ENCODE peak calls at places on chromosomes 5 and 9, in four cellular contexts. One of them, this sample, is unnamed.

GRCh38 chr9:114097613-114098020 is 1.5 kb downstream of the KIF12 start:
- DNase-seq in foreskin fibroblast: peak
- DNase-seq in OCI-M1: no peak
- DNase-seq in Jurkat, Clone E6-1: no peak
- DNase-seq in this sample: no peak

GRCh38 chr5:178196986-178197385 is 7.3 kb upstream of the HNRNPAB start:
- DNase-seq in foreskin fibroblast: no peak
- DNase-seq in OCI-M1: peak
- DNase-seq in Jurkat, Clone E6-1: no peak
- DNase-seq in this sample: no peak

GRCh38 chr5:170307575-170308465 is 10.2 kb upstream of the LCP2 start:
- DNase-seq in foreskin fibroblast: peak
- DNase-seq in OCI-M1: no peak
- DNase-seq in Jurkat, Clone E6-1: no peak
- DNase-seq in this sample: peak

GRCh38 chr5:83044941-83045340 is 32.3 kb downstream of the TMEM167A start:
- DNase-seq in foreskin fibroblast: no peak
- DNase-seq in OCI-M1: no peak
- DNase-seq in Jurkat, Clone E6-1: no peak
- DNase-seq in this sample: no peak

GRCh38 chr9:132351404-132352050 is 3.3 kb downstream of the SETX start:
- DNase-seq in foreskin fibroblast: peak
- DNase-seq in OCI-M1: peak
- DNase-seq in Jurkat, Clone E6-1: peak
- DNase-seq in this sample: no peak

GRCh38 chr9:110065527-110065926 is 142.4 kb downstream of the C9orf152 start:
- DNase-seq in foreskin fibroblast: peak
- DNase-seq in OCI-M1: peak
- DNase-seq in Jurkat, Clone E6-1: no peak
- DNase-seq in this sample: no peak

GRCh38 chr9:93897075-93897970 is 57.8 kb downstream of the BARX1 start:
- DNase-seq in foreskin fibroblast: no peak
- DNase-seq in OCI-M1: no peak
- DNase-seq in Jurkat, Clone E6-1: no peak
- DNase-seq in this sample: no peak

GRCh38 chr5:39024005-39024404 is 50.2 kb downstream of the RICTOR start:
- DNase-seq in foreskin fibroblast: no peak
- DNase-seq in OCI-M1: no peak
- DNase-seq in Jurkat, Clone E6-1: no peak
- DNase-seq in this sample: peak

GRCh38 chr9:95316274-95316673 is 1.2 kb downstream of the FANCC start:
- DNase-seq in foreskin fibroblast: no peak
- DNase-seq in OCI-M1: peak
- DNase-seq in Jurkat, Clone E6-1: no peak
- DNase-seq in this sample: no peak

GRCh38 chr5:89083791-89084190 is 200.8 kb upstream of the MEF2C start:
- DNase-seq in foreskin fibroblast: peak
- DNase-seq in OCI-M1: no peak
- DNase-seq in Jurkat, Clone E6-1: no peak
- DNase-seq in this sample: no peak

GRCh38 chr5:4453650-4454049 is 686.5 kb upstream of the ADAMTS16 start:
- DNase-seq in foreskin fibroblast: peak
- DNase-seq in OCI-M1: no peak
- DNase-seq in Jurkat, Clone E6-1: no peak
- DNase-seq in this sample: no peak

GRCh38 chr5:23007226-23007625 is 154.1 kb upstream of the CDH12 start:
- DNase-seq in foreskin fibroblast: no peak
- DNase-seq in OCI-M1: no peak
- DNase-seq in Jurkat, Clone E6-1: no peak
- DNase-seq in this sample: no peak

GRCh38 chr5:160315968-160316367 is 3.6 kb upstream of the CCNJL start:
- DNase-seq in foreskin fibroblast: no peak
- DNase-seq in OCI-M1: no peak
- DNase-seq in Jurkat, Clone E6-1: no peak
- DNase-seq in this sample: peak

GRCh38 chr5:7904170-7904569 is 35.2 kb downstream of the MTRR start:
- DNase-seq in foreskin fibroblast: peak
- DNase-seq in OCI-M1: no peak
- DNase-seq in Jurkat, Clone E6-1: no peak
- DNase-seq in this sample: no peak

GRCh38 chr9:135069556-135070197 is 17.8 kb upstream of the OLFM1 start:
- DNase-seq in foreskin fibroblast: no peak
- DNase-seq in OCI-M1: no peak
- DNase-seq in Jurkat, Clone E6-1: no peak
- DNase-seq in this sample: no peak

GRCh38 chr9:27431573-27431972 is 92.5 kb upstream of the IFNK start:
- DNase-seq in foreskin fibroblast: no peak
- DNase-seq in OCI-M1: no peak
- DNase-seq in Jurkat, Clone E6-1: no peak
- DNase-seq in this sample: no peak

GRCh38 chr5:61301820-61302563 is 30.1 kb upstream of the ZSWIM6 start:
- DNase-seq in foreskin fibroblast: peak
- DNase-seq in OCI-M1: no peak
- DNase-seq in Jurkat, Clone E6-1: no peak
- DNase-seq in this sample: no peak

GRCh38 chr9:84169240-84169639 is 171.3 kb downstream of the SLC28A3 start:
- DNase-seq in foreskin fibroblast: peak
- DNase-seq in OCI-M1: no peak
- DNase-seq in Jurkat, Clone E6-1: no peak
- DNase-seq in this sample: no peak

GRCh38 chr9:16031971-16032370 is 479.1 kb downstream of the CCDC171 start:
- DNase-seq in foreskin fibroblast: peak
- DNase-seq in OCI-M1: no peak
- DNase-seq in Jurkat, Clone E6-1: no peak
- DNase-seq in this sample: no peak

GRCh38 chr5:142561029-142561428 is 124.9 kb downstream of the FGF1 start:
- DNase-seq in foreskin fibroblast: peak
- DNase-seq in OCI-M1: no peak
- DNase-seq in Jurkat, Clone E6-1: no peak
- DNase-seq in this sample: no peak

GRCh38 chr5:15475365-15475764 is 24.6 kb upstream of the FBXL7 start:
- DNase-seq in foreskin fibroblast: no peak
- DNase-seq in OCI-M1: no peak
- DNase-seq in Jurkat, Clone E6-1: no peak
- DNase-seq in this sample: no peak

GRCh38 chr9:35481347-35481975 is 8.4 kb upstream of the RUSC2 start:
- DNase-seq in foreskin fibroblast: peak
- DNase-seq in OCI-M1: peak
- DNase-seq in Jurkat, Clone E6-1: no peak
- DNase-seq in this sample: peak

GRCh38 chr9:26369096-26369495 is 523.5 kb downstream of the CAAP1 start:
- DNase-seq in foreskin fibroblast: no peak
- DNase-seq in OCI-M1: no peak
- DNase-seq in Jurkat, Clone E6-1: no peak
- DNase-seq in this sample: no peak

GRCh38 chr5:180212363-180213255 is 3.6 kb upstream of the RASGEF1C start:
- DNase-seq in foreskin fibroblast: peak
- DNase-seq in OCI-M1: no peak
- DNase-seq in Jurkat, Clone E6-1: no peak
- DNase-seq in this sample: no peak

GRCh38 chr5:146111409-146111808 is 6.0 kb upstream of the PLAC8L1 start:
- DNase-seq in foreskin fibroblast: no peak
- DNase-seq in OCI-M1: peak
- DNase-seq in Jurkat, Clone E6-1: peak
- DNase-seq in this sample: peak

GRCh38 chr9:14888272-14888671 is 22.0 kb downstream of the FREM1 start:
- DNase-seq in foreskin fibroblast: no peak
- DNase-seq in OCI-M1: no peak
- DNase-seq in Jurkat, Clone E6-1: no peak
- DNase-seq in this sample: no peak

GRCh38 chr9:38432922-38433510 is 8.8 kb upstream of the IGFBPL1 start:
- DNase-seq in foreskin fibroblast: peak
- DNase-seq in OCI-M1: peak
- DNase-seq in Jurkat, Clone E6-1: peak
- DNase-seq in this sample: peak

GRCh38 chr9:123927625-123928308 is 2.2 kb downstream of the DENND1A start:
- DNase-seq in foreskin fibroblast: peak
- DNase-seq in OCI-M1: peak
- DNase-seq in Jurkat, Clone E6-1: no peak
- DNase-seq in this sample: no peak

GRCh38 chr5:54470677-54471076 is 15.2 kb downstream of the HSPB3 start:
- DNase-seq in foreskin fibroblast: peak
- DNase-seq in OCI-M1: peak
- DNase-seq in Jurkat, Clone E6-1: no peak
- DNase-seq in this sample: no peak

GRCh38 chr5:78527054-78527884 is 121.3 kb downstream of the LHFPL2 start:
- DNase-seq in foreskin fibroblast: peak
- DNase-seq in OCI-M1: peak
- DNase-seq in Jurkat, Clone E6-1: no peak
- DNase-seq in this sample: no peak

GRCh38 chr9:122402403-122403268 is 31.8 kb downstream of the PTGS1 start:
- DNase-seq in foreskin fibroblast: peak
- DNase-seq in OCI-M1: peak
- DNase-seq in Jurkat, Clone E6-1: no peak
- DNase-seq in this sample: no peak

GRCh38 chr9:83023151-83023550 is 39.8 kb downstream of the RASEF start:
- DNase-seq in foreskin fibroblast: no peak
- DNase-seq in OCI-M1: no peak
- DNase-seq in Jurkat, Clone E6-1: no peak
- DNase-seq in this sample: no peak

GRCh38 chr5:118968925-118969375 is 19.4 kb downstream of the DTWD2 start:
- DNase-seq in foreskin fibroblast: no peak
- DNase-seq in OCI-M1: no peak
- DNase-seq in Jurkat, Clone E6-1: no peak
- DNase-seq in this sample: no peak

GRCh38 chr5:34064656-34065055 is 21.6 kb upstream of the C1QTNF3 start:
- DNase-seq in foreskin fibroblast: no peak
- DNase-seq in OCI-M1: no peak
- DNase-seq in Jurkat, Clone E6-1: no peak
- DNase-seq in this sample: no peak

GRCh38 chr5:52809884-52810283 is 22.2 kb downstream of the ITGA1 start:
- DNase-seq in foreskin fibroblast: peak
- DNase-seq in OCI-M1: peak
- DNase-seq in Jurkat, Clone E6-1: no peak
- DNase-seq in this sample: no peak